ENCODE peak calls at places on chromosomes 11 and 22, in nine cellular contexts. One of them, this sample, is unnamed.

GRCh38 chr22:43811777-43812148 is 342 bp downstream of the EFCAB6 start:
- DNase-seq in fibroblast of lung: peak
- DNase-seq in K562: no peak
- DNase-seq in SK-N-SH: no peak
- DNase-seq in neuronal stem cell: no peak
- DNase-seq in IMR-90: peak
- DNase-seq in HCT116: no peak
- DNase-seq in OCI-LY7: no peak
- DNase-seq in neural progenitor cell: no peak
- DNase-seq in this sample: peak

GRCh38 chr11:111220716-111221115 is 24.8 kb upstream of the POU2AF2 start:
- DNase-seq in OCI-LY7: no peak
- DNase-seq in HCT116: no peak
- DNase-seq in neuronal stem cell: no peak
- DNase-seq in fibroblast of lung: no peak
- DNase-seq in neural progenitor cell: no peak
- DNase-seq in IMR-90: no peak
- DNase-seq in SK-N-SH: no peak
- DNase-seq in K562: no peak
- DNase-seq in this sample: peak

GRCh38 chr11:125091247-125091876 is 20.1 kb downstream of the TMEM218 start:
- DNase-seq in SK-N-SH: peak
- DNase-seq in neuronal stem cell: peak
- DNase-seq in HCT116: no peak
- DNase-seq in OCI-LY7: peak
- DNase-seq in IMR-90: peak
- DNase-seq in K562: peak
- DNase-seq in fibroblast of lung: peak
- DNase-seq in neural progenitor cell: peak
- DNase-seq in this sample: peak

GRCh38 chr11:68340784-68341556 is 28.6 kb downstream of the LRP5 start:
- DNase-seq in SK-N-SH: no peak
- DNase-seq in fibroblast of lung: no peak
- DNase-seq in K562: no peak
- DNase-seq in OCI-LY7: no peak
- DNase-seq in IMR-90: no peak
- DNase-seq in neural progenitor cell: no peak
- DNase-seq in HCT116: no peak
- DNase-seq in neuronal stem cell: no peak
- DNase-seq in this sample: no peak

GRCh38 chr11:130727715-130728114 is 188.6 kb downstream of the SNX19 start:
- DNase-seq in OCI-LY7: no peak
- DNase-seq in IMR-90: no peak
- DNase-seq in HCT116: no peak
- DNase-seq in K562: no peak
- DNase-seq in neural progenitor cell: no peak
- DNase-seq in fibroblast of lung: no peak
- DNase-seq in SK-N-SH: no peak
- DNase-seq in neuronal stem cell: no peak
- DNase-seq in this sample: no peak

GRCh38 chr11:134742956-134743808 is 331.1 kb upstream of the B3GAT1 start:
- DNase-seq in HCT116: no peak
- DNase-seq in SK-N-SH: no peak
- DNase-seq in OCI-LY7: no peak
- DNase-seq in K562: no peak
- DNase-seq in neural progenitor cell: no peak
- DNase-seq in fibroblast of lung: no peak
- DNase-seq in neuronal stem cell: no peak
- DNase-seq in IMR-90: no peak
- DNase-seq in this sample: no peak

GRCh38 chr11:60951909-60952741 is at the start of gene SLC15A3:
- DNase-seq in HCT116: no peak
- DNase-seq in IMR-90: peak
- DNase-seq in SK-N-SH: no peak
- DNase-seq in K562: no peak
- DNase-seq in neuronal stem cell: no peak
- DNase-seq in OCI-LY7: peak
- DNase-seq in neural progenitor cell: peak
- DNase-seq in fibroblast of lung: peak
- DNase-seq in this sample: no peak

GRCh38 chr22:19889951-19890350 is 35.3 kb upstream of the GNB1L start:
- DNase-seq in neural progenitor cell: no peak
- DNase-seq in neuronal stem cell: no peak
- DNase-seq in OCI-LY7: peak
- DNase-seq in K562: no peak
- DNase-seq in SK-N-SH: no peak
- DNase-seq in fibroblast of lung: no peak
- DNase-seq in HCT116: no peak
- DNase-seq in IMR-90: no peak
- DNase-seq in this sample: no peak

GRCh38 chr11:130674686-130675085 is 226.2 kb downstream of the ADAMTS15 start:
- DNase-seq in fibroblast of lung: no peak
- DNase-seq in SK-N-SH: no peak
- DNase-seq in neuronal stem cell: no peak
- DNase-seq in IMR-90: peak
- DNase-seq in neural progenitor cell: peak
- DNase-seq in K562: no peak
- DNase-seq in OCI-LY7: no peak
- DNase-seq in HCT116: no peak
- DNase-seq in this sample: peak

GRCh38 chr22:48897959-48898358 is 929.7 kb downstream of the BRD1 start:
- DNase-seq in neural progenitor cell: no peak
- DNase-seq in SK-N-SH: no peak
- DNase-seq in OCI-LY7: no peak
- DNase-seq in IMR-90: no peak
- DNase-seq in neuronal stem cell: no peak
- DNase-seq in K562: no peak
- DNase-seq in fibroblast of lung: no peak
- DNase-seq in HCT116: no peak
- DNase-seq in this sample: no peak

GRCh38 chr22:34592341-34592740 is 473.6 kb upstream of the ISX start:
- DNase-seq in neural progenitor cell: no peak
- DNase-seq in SK-N-SH: no peak
- DNase-seq in fibroblast of lung: no peak
- DNase-seq in neuronal stem cell: no peak
- DNase-seq in HCT116: no peak
- DNase-seq in K562: no peak
- DNase-seq in OCI-LY7: no peak
- DNase-seq in IMR-90: no peak
- DNase-seq in this sample: no peak

GRCh38 chr22:38411016-38411415 is 44.0 kb downstream of the KCNJ4 start:
- DNase-seq in IMR-90: no peak
- DNase-seq in neural progenitor cell: no peak
- DNase-seq in K562: no peak
- DNase-seq in OCI-LY7: no peak
- DNase-seq in neuronal stem cell: no peak
- DNase-seq in HCT116: no peak
- DNase-seq in fibroblast of lung: no peak
- DNase-seq in SK-N-SH: no peak
- DNase-seq in this sample: no peak

GRCh38 chr11:6413791-6414231 is 5.1 kb downstream of the APBB1 start:
- DNase-seq in HCT116: no peak
- DNase-seq in K562: peak
- DNase-seq in neuronal stem cell: no peak
- DNase-seq in SK-N-SH: no peak
- DNase-seq in fibroblast of lung: no peak
- DNase-seq in neural progenitor cell: no peak
- DNase-seq in OCI-LY7: no peak
- DNase-seq in IMR-90: no peak
- DNase-seq in this sample: no peak

GRCh38 chr22:29813563-29813962 is 24.5 kb downstream of the ASCC2 start:
- DNase-seq in neuronal stem cell: no peak
- DNase-seq in OCI-LY7: no peak
- DNase-seq in K562: peak
- DNase-seq in neural progenitor cell: no peak
- DNase-seq in HCT116: peak
- DNase-seq in IMR-90: no peak
- DNase-seq in fibroblast of lung: peak
- DNase-seq in SK-N-SH: no peak
- DNase-seq in this sample: no peak

GRCh38 chr11:10580625-10581024 is 12.2 kb upstream of the LYVE1 start:
- DNase-seq in neural progenitor cell: no peak
- DNase-seq in OCI-LY7: no peak
- DNase-seq in fibroblast of lung: no peak
- DNase-seq in K562: no peak
- DNase-seq in HCT116: no peak
- DNase-seq in SK-N-SH: no peak
- DNase-seq in IMR-90: peak
- DNase-seq in neuronal stem cell: no peak
- DNase-seq in this sample: no peak
- H3K4me2 ChIP-seq in neural progenitor cell: no peak
- H3K4me2 ChIP-seq in OCI-LY7: no peak
- H3K4me2 ChIP-seq in fibroblast of lung: no peak
- H3K4me2 ChIP-seq in K562: no peak
- H3K4me2 ChIP-seq in HCT116: no peak
- H3K4me2 ChIP-seq in SK-N-SH: no peak
- H3K4me2 ChIP-seq in IMR-90: no peak
- H3K4me2 ChIP-seq in neuronal stem cell: no peak
- H3K4me2 ChIP-seq in this sample: no peak

GRCh38 chr22:46051646-46052045 is 74.7 kb upstream of the WNT7B start:
- DNase-seq in K562: no peak
- DNase-seq in SK-N-SH: no peak
- DNase-seq in IMR-90: no peak
- DNase-seq in OCI-LY7: no peak
- DNase-seq in fibroblast of lung: no peak
- DNase-seq in neuronal stem cell: no peak
- DNase-seq in neural progenitor cell: no peak
- DNase-seq in HCT116: no peak
- DNase-seq in this sample: no peak
- H3K4me2 ChIP-seq in K562: no peak
- H3K4me2 ChIP-seq in SK-N-SH: no peak
- H3K4me2 ChIP-seq in IMR-90: no peak
- H3K4me2 ChIP-seq in OCI-LY7: no peak
- H3K4me2 ChIP-seq in fibroblast of lung: no peak
- H3K4me2 ChIP-seq in neuronal stem cell: no peak
- H3K4me2 ChIP-seq in neural progenitor cell: no peak
- H3K4me2 ChIP-seq in HCT116: no peak
- H3K4me2 ChIP-seq in this sample: no peak

GRCh38 chr11:78217650-78218541 is 29.2 kb downstream of the USP35 start:
- DNase-seq in neural progenitor cell: no peak
- DNase-seq in SK-N-SH: no peak
- DNase-seq in IMR-90: no peak
- DNase-seq in K562: no peak
- DNase-seq in neuronal stem cell: no peak
- DNase-seq in OCI-LY7: no peak
- DNase-seq in fibroblast of lung: no peak
- DNase-seq in HCT116: no peak
- DNase-seq in this sample: no peak

GRCh38 chr11:78214331-78215194 is 25.8 kb downstream of the USP35 start:
- DNase-seq in HCT116: no peak
- DNase-seq in SK-N-SH: no peak
- DNase-seq in neural progenitor cell: no peak
- DNase-seq in IMR-90: no peak
- DNase-seq in OCI-LY7: no peak
- DNase-seq in K562: no peak
- DNase-seq in fibroblast of lung: no peak
- DNase-seq in neuronal stem cell: no peak
- DNase-seq in this sample: no peak

GRCh38 chr11:78216021-78216420 is 27.3 kb downstream of the USP35 start:
- DNase-seq in neural progenitor cell: no peak
- DNase-seq in neuronal stem cell: no peak
- DNase-seq in OCI-LY7: no peak
- DNase-seq in fibroblast of lung: no peak
- DNase-seq in K562: no peak
- DNase-seq in SK-N-SH: no peak
- DNase-seq in HCT116: no peak
- DNase-seq in IMR-90: no peak
- DNase-seq in this sample: no peak

GRCh38 chr11:78218707-78219492 is 30.2 kb downstream of the USP35 start:
- DNase-seq in neuronal stem cell: no peak
- DNase-seq in K562: no peak
- DNase-seq in OCI-LY7: no peak
- DNase-seq in IMR-90: no peak
- DNase-seq in SK-N-SH: no peak
- DNase-seq in fibroblast of lung: no peak
- DNase-seq in neural progenitor cell: no peak
- DNase-seq in HCT116: no peak
- DNase-seq in this sample: no peak

DNA sequence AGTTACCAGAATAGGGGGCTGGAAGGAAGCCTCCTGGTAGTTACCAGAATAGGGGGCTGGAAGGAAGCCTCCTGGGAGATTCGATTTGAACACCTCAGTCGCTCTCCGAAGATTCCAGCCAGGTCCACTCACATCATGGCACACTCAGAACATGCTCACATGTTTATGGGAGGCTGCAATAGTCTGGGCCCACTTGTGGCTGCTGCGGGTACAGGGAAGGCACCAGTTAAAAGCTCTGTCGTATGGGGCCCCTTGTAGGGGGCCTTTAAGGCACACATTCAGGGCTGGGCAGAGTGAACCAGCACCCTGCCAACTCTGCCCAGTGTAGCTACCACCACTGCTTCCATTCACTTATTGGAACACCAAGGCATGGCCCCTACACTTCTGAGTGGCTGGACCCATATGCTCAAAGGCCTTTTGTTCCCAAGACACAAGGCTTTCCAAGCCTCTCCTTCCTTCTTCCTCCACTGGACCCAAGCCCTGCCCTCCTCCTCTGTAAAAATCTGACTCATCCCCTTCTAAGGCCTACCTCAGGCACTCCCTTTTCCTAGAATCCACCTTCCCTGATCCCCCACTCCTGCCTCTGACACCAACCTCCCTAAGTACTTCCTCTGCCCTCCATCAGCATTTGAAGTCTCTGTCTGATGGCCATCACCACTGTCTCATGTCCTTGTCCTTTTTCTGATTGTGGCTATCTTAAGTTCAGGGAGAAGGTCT is 28.0 kb downstream of the USP35 start:
- DNase-seq in neural progenitor cell: no peak
- DNase-seq in SK-N-SH: no peak
- DNase-seq in OCI-LY7: no peak
- DNase-seq in HCT116: no peak
- DNase-seq in IMR-90: no peak
- DNase-seq in fibroblast of lung: no peak
- DNase-seq in K562: peak
- DNase-seq in neuronal stem cell: no peak
- DNase-seq in this sample: no peak
- H3K4me2 ChIP-seq in neural progenitor cell: no peak
- H3K4me2 ChIP-seq in SK-N-SH: no peak
- H3K4me2 ChIP-seq in OCI-LY7: no peak
- H3K4me2 ChIP-seq in HCT116: peak
- H3K4me2 ChIP-seq in IMR-90: no peak
- H3K4me2 ChIP-seq in fibroblast of lung: no peak
- H3K4me2 ChIP-seq in K562: no peak
- H3K4me2 ChIP-seq in neuronal stem cell: no peak
- H3K4me2 ChIP-seq in this sample: no peak

DNA sequence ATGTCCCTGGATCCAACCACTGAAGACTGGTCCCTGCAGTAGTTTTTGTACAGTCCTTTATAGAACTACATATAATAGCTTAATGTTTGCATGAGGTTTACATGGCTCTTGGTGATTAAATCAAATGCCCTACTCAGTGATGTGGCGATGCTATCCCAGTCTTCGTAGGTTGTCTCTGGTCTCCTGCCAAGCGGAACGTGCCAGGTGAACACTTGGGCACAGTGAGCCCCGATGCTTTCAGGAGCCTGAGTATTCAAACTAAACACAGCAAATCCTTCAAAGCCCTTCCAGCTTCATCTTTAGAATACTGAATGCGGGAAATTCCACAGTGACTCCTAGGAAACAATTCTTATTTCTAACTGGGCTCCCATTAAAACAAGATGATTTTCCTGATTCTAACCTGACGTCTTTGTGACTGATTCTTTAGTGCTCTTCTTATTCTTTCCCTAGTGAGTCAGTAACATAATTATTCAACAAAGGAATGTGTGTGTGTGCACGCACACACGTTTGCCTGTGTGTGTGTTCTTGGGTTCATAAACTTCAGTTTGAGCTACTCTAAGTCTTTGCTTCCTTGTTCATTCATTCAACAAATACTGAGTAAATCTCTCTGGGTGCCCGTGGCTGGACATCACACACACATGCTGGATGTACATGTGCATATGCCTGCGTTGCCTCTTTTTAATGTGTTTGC is 134.7 kb downstream of the WNT7B start:
- DNase-seq in neuronal stem cell: no peak
- DNase-seq in IMR-90: peak
- DNase-seq in fibroblast of lung: peak
- DNase-seq in SK-N-SH: no peak
- DNase-seq in neural progenitor cell: no peak
- DNase-seq in OCI-LY7: no peak
- DNase-seq in HCT116: no peak
- DNase-seq in K562: no peak
- DNase-seq in this sample: peak
- H3K4me2 ChIP-seq in neuronal stem cell: no peak
- H3K4me2 ChIP-seq in IMR-90: no peak
- H3K4me2 ChIP-seq in fibroblast of lung: no peak
- H3K4me2 ChIP-seq in SK-N-SH: no peak
- H3K4me2 ChIP-seq in neural progenitor cell: peak
- H3K4me2 ChIP-seq in OCI-LY7: no peak
- H3K4me2 ChIP-seq in HCT116: no peak
- H3K4me2 ChIP-seq in K562: no peak
- H3K4me2 ChIP-seq in this sample: peak

This sample was measured in astrocyte.